ENCODE peak calls at places on chromosomes 3 and 15, in six cellular contexts. Q, W, L, U, Y and R are unnamed samples.

GRCh38 chr15:29568840-29569532 is 253.3 kb downstream of the TJP1 start:
- DNase-seq in Y (peak; percentile 44), W (no peak), L (no peak), U (no peak), Q (peak; percentile 66), R (no peak)

GRCh38 chr3:72237679-72238320 is 452.9 kb upstream of the PROK2 start:
- DNase-seq in Q (no peak), L (no peak), U (no peak), W (no peak), Y (no peak), R (no peak)

GRCh38 chr3:165895919-165896318 is 58.7 kb upstream of the BCHE start:
- DNase-seq in Q (no peak), Y (peak; percentile 39), W (no peak), U (no peak), L (no peak), R (no peak)

GRCh38 chr3:71681224-71681668 is 44.0 kb downstream of the EIF4E3 start:
- DNase-seq in L (no peak), W (no peak), U (peak; percentile 59), Y (no peak), Q (peak; percentile 63), R (peak; percentile 83)

GRCh38 chr15:58988011-58988785 is 735 bp downstream of the RNF111 start:
- DNase-seq in W (peak; percentile 71), L (peak; percentile 22), Q (peak; percentile 76), Y (peak; percentile 43), U (peak; percentile 59), R (peak; percentile 92)

GRCh38 chr15:65832549-65833364 is 36.5 kb upstream of the RAB11A start:
- DNase-seq in W (peak; percentile 60), Q (peak; percentile 82), L (peak; percentile 61), U (peak; percentile 84), Y (peak; percentile 73), R (peak; percentile 90)

GRCh38 chr15:50953302-50953701 is 44.8 kb downstream of the AP4E1 start:
- DNase-seq in Y (no peak), L (no peak), U (no peak), W (no peak), Q (no peak), R (no peak)

GRCh38 chr3:127819086-127819485 is 3.2 kb downstream of the MGLL start:
- DNase-seq in U (no peak), L (no peak), Q (no peak), Y (no peak), W (no peak), R (no peak)

GRCh38 chr3:30201715-30202114 is 404.7 kb upstream of the TGFBR2 start:
- DNase-seq in W (no peak), L (no peak), Y (no peak), Q (no peak), U (no peak), R (no peak)

GRCh38 chr15:51203797-51204196 is 109.1 kb upstream of the TNFAIP8L3 start:
- DNase-seq in U (no peak), Y (no peak), L (no peak), W (no peak), Q (no peak), R (no peak)

GRCh38 chr3:125512135-125512920 is 7.7 kb downstream of the SNX4 start:
- DNase-seq in W (no peak), Y (peak; percentile 18), U (no peak), L (no peak), Q (no peak), R (no peak)

GRCh38 chr3:185585523-185585861 is 603 bp upstream of the SENP2 start:
- DNase-seq in Y (no peak), Q (peak; percentile 36), U (no peak), W (no peak), L (no peak), R (no peak)

GRCh38 chr3:56005196-56005805 is 463.0 kb downstream of the ERC2 start:
- DNase-seq in W (no peak), L (no peak), Q (no peak), U (no peak), Y (peak; percentile 58), R (no peak)

GRCh38 chr3:12345141-12345561 is 56.3 kb downstream of the PPARG start:
- DNase-seq in Q (no peak), W (no peak), U (no peak), Y (no peak), L (no peak), R (no peak)

GRCh38 chr15:48643776-48644497 is 1.6 kb downstream of the FBN1 start:
- DNase-seq in L (no peak), W (no peak), U (no peak), Q (no peak), Y (no peak), R (no peak)

GRCh38 chr3:8622873-8623725 is 21.5 kb downstream of the SSUH2 start:
- DNase-seq in W (peak; percentile 44), Q (peak; percentile 57), L (no peak), U (peak; percentile 74), Y (peak; percentile 51), R (peak; percentile 73)

GRCh38 chr3:172145287-172145686 is 105.9 kb downstream of the FNDC3B start:
- DNase-seq in U (no peak), Y (peak; percentile 71), W (no peak), Q (no peak), L (no peak), R (no peak)

GRCh38 chr15:101315736-101316135 is 20.7 kb upstream of the SNRPA1 start:
- DNase-seq in W (no peak), Y (no peak), Q (no peak), U (no peak), L (no peak), R (no peak)

GRCh38 chr3:194727435-194728128 is 41.9 kb downstream of the FAM43A start:
- DNase-seq in Y (no peak), W (no peak), U (no peak), Q (no peak), L (no peak), R (no peak)

GRCh38 chr3:179015551-179016020 is 56.0 kb downstream of the ZMAT3 start:
- DNase-seq in Y (peak; percentile 94), Q (peak; percentile 41), U (peak; percentile 32), W (peak; percentile 41), L (peak; percentile 68), R (no peak)

GRCh38 chr15:58114812-58115211 is 23.4 kb upstream of the AQP9 start:
- DNase-seq in U (no peak), L (no peak), Q (no peak), Y (no peak), W (no peak), R (no peak)

GRCh38 chr3:114902691-114903101 is 244.4 kb downstream of the ZBTB20 start:
- DNase-seq in L (no peak), W (no peak), Q (no peak), U (no peak), Y (no peak), R (no peak)

GRCh38 chr3:73353661-73354217 is 271.0 kb downstream of the PDZRN3 start:
- DNase-seq in Y (no peak), U (no peak), L (no peak), W (no peak), Q (no peak), R (no peak)

GRCh38 chr15:64132217-64132616 is 19.3 kb upstream of the SNX22 start:
- DNase-seq in Y (no peak), Q (no peak), L (no peak), W (no peak), U (no peak), R (no peak)

GRCh38 chr15:64137226-64137833 is 14.2 kb upstream of the SNX22 start:
- DNase-seq in U (no peak), W (no peak), Q (no peak), Y (no peak), L (no peak), R (no peak)

GRCh38 chr15:64131547-64131946 is 20.0 kb upstream of the SNX22 start:
- DNase-seq in U (no peak), Y (no peak), W (no peak), L (no peak), Q (no peak), R (no peak)

GRCh38 chr15:64133619-64134018 is 17.9 kb upstream of the SNX22 start:
- DNase-seq in L (no peak), W (no peak), Y (no peak), U (no peak), Q (no peak), R (no peak)

DNA sequence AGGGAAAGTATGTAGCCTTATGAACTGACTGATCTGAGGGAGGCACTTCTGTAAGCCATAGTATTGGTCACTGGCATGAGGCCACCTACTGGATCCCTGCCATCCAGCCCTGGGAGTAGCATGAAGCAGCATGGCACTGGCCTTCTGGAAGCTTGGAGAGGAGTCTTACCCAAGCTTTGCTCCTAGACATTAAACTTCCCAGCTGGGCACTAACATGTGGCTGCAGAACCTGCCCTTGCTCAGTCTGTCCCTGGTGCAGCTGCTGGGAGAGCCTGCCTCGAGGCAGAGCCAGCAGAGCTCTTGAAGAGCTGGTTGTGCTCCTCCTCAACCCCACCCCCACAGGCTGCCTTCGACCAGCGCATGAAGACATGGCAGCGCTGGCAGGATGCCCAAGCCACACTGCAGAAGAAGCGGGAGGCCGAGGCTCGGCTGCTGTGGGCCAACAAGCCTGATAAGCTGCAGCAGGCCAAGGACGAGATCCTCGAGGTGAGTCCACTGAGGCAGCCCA is 17.2 kb upstream of the SNX22 start:
- DNase-seq in Y (no peak), Q (no peak), W (no peak), L (no peak), U (no peak), R (peak; percentile 62)
- H3K36me3 ChIP-seq in Y (no peaks in the 10 kb centered on the region), Q (peaks cover 78% of the 10 kb centered on the region), W (peaks cover 35% of the 10 kb centered on the region), L (peaks cover 69% of the 10 kb centered on the region), U (no peaks in the 10 kb centered on the region), R (peaks cover 30% of the 10 kb centered on the region)

GRCh38 chr3:10234526-10235230 is 13.6 kb upstream of the TATDN2 start:
- DNase-seq in Q (no peak), Y (no peak), W (no peak), U (no peak), L (no peak), R (no peak)
- H3K36me3 ChIP-seq in Q (no peaks in the 10 kb centered on the region), Y (no peaks in the 10 kb centered on the region), W (no peaks in the 10 kb centered on the region), U (no peaks in the 10 kb centered on the region), L (no peaks in the 10 kb centered on the region), R (peaks cover 3% of the 10 kb centered on the region)

GRCh38 chr3:31815006-31815405 is 166.1 kb downstream of the OSBPL10 start:
- DNase-seq in Y (no peak), Q (no peak), W (no peak), U (no peak), L (no peak), R (no peak)
- H3K36me3 ChIP-seq in Y (no peaks in the 10 kb centered on the region), Q (no peaks in the 10 kb centered on the region), W (no peaks in the 10 kb centered on the region), U (no peaks in the 10 kb centered on the region), L (no peaks in the 10 kb centered on the region), R (no peaks in the 10 kb centered on the region)

GRCh38 chr15:25407950-25408349 is 30.9 kb downstream of the UBE3A start:
- DNase-seq in Y (no peak), U (no peak), W (no peak), L (no peak), Q (no peak), R (no peak)

GRCh38 chr15:25408428-25408827 is 30.4 kb downstream of the UBE3A start:
- DNase-seq in Q (no peak), W (no peak), Y (no peak), L (no peak), U (no peak), R (no peak)

GRCh38 chr15:25408929-25409328 is 29.9 kb downstream of the UBE3A start:
- DNase-seq in Y (no peak), W (no peak), Q (peak; percentile 17), U (no peak), L (no peak), R (no peak)

GRCh38 chr15:25406846-25407245 is 32.0 kb downstream of the UBE3A start:
- DNase-seq in W (no peak), U (no peak), Y (no peak), Q (no peak), L (no peak), R (no peak)

DNA sequence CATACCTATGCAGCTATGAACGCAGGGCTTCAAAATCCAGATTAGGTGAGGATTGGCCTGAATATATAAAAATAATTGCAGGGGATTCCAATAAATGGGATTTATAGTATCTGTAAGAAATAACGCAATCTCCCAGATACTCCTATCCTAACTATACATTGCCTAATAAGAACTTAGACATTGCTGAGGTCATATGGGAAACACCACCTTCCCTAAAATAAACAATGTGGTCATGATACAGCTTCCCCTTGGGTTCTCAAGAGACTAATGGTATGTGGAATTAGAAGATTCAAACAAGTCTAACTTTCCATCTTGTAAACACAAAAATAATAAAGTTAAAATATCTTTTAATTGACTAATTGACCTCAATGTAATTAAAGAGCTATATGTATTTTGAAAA is 28.2 kb downstream of the UBE3A start:
- DNase-seq in W (no peak), Q (no peak), Y (no peak), U (no peak), L (no peak), R (no peak)
- H3K36me3 ChIP-seq in W (no peaks in the 10 kb centered on the region), Q (no peaks in the 10 kb centered on the region), Y (no peaks in the 10 kb centered on the region), U (no peaks in the 10 kb centered on the region), L (no peaks in the 10 kb centered on the region), R (no peaks in the 10 kb centered on the region)